ENCODE peak calls at places on chromosome 2, in four cellular contexts. One of them, this sample, is unnamed.

GRCh38 chr2:32894119-32894728 is 52.5 kb upstream of the LTBP1 start:
- DNase-seq in heart right ventricle: no peak
- DNase-seq in left lung: no peak
- DNase-seq in CD8-positive, alpha-beta T cell: no peak
- DNase-seq in this sample: no peak

GRCh38 chr2:111671426-111672150 is 212.4 kb downstream of the ANAPC1 start:
- DNase-seq in CD8-positive, alpha-beta T cell: no peak
- DNase-seq in heart right ventricle: peak
- DNase-seq in left lung: peak
- DNase-seq in this sample: peak

GRCh38 chr2:230908595-230909191 is 16.3 kb downstream of the GPR55 start:
- DNase-seq in CD8-positive, alpha-beta T cell: no peak
- DNase-seq in heart right ventricle: no peak
- DNase-seq in left lung: peak
- DNase-seq in this sample: peak

GRCh38 chr2:163252199-163252598 is 413.6 kb upstream of the KCNH7 start:
- DNase-seq in left lung: no peak
- DNase-seq in heart right ventricle: no peak
- DNase-seq in CD8-positive, alpha-beta T cell: no peak
- DNase-seq in this sample: no peak

GRCh38 chr2:74457549-74458131 is 598 bp upstream of the WBP1 start:
- DNase-seq in CD8-positive, alpha-beta T cell: peak
- DNase-seq in heart right ventricle: peak
- DNase-seq in left lung: peak
- DNase-seq in this sample: peak

GRCh38 chr2:85886585-85886984 is 2.2 kb downstream of the ST3GAL5 start:
- DNase-seq in left lung: peak
- DNase-seq in CD8-positive, alpha-beta T cell: peak
- DNase-seq in heart right ventricle: no peak
- DNase-seq in this sample: no peak

GRCh38 chr2:124482551-124482950 is 457.5 kb downstream of the CNTNAP5 start:
- DNase-seq in heart right ventricle: no peak
- DNase-seq in CD8-positive, alpha-beta T cell: no peak
- DNase-seq in left lung: no peak
- DNase-seq in this sample: peak

GRCh38 chr2:198347936-198348335 is 543.5 kb downstream of the PLCL1 start:
- DNase-seq in CD8-positive, alpha-beta T cell: no peak
- DNase-seq in left lung: no peak
- DNase-seq in heart right ventricle: no peak
- DNase-seq in this sample: no peak

GRCh38 chr2:41937464-41937861 is 110.4 kb upstream of the PKDCC start:
- DNase-seq in left lung: no peak
- DNase-seq in heart right ventricle: no peak
- DNase-seq in CD8-positive, alpha-beta T cell: no peak
- DNase-seq in this sample: peak

GRCh38 chr2:72973566-72974435 is 56.5 kb downstream of the EMX1 start:
- DNase-seq in left lung: no peak
- DNase-seq in CD8-positive, alpha-beta T cell: peak
- DNase-seq in heart right ventricle: no peak
- DNase-seq in this sample: peak

GRCh38 chr2:178419123-178419522 is 31.9 kb downstream of the PRKRA start:
- DNase-seq in heart right ventricle: no peak
- DNase-seq in left lung: no peak
- DNase-seq in CD8-positive, alpha-beta T cell: no peak
- DNase-seq in this sample: no peak

GRCh38 chr2:171228826-171229225 is 68.1 kb upstream of the TLK1 start:
- DNase-seq in left lung: no peak
- DNase-seq in CD8-positive, alpha-beta T cell: no peak
- DNase-seq in heart right ventricle: no peak
- DNase-seq in this sample: no peak

GRCh38 chr2:46635442-46635841 is 156.1 kb downstream of the TMEM247 start:
- DNase-seq in CD8-positive, alpha-beta T cell: no peak
- DNase-seq in heart right ventricle: no peak
- DNase-seq in left lung: no peak
- DNase-seq in this sample: no peak

GRCh38 chr2:73588177-73588576 is 54.0 kb downstream of the NAT8 start:
- DNase-seq in CD8-positive, alpha-beta T cell: no peak
- DNase-seq in left lung: no peak
- DNase-seq in heart right ventricle: no peak
- DNase-seq in this sample: peak

GRCh38 chr2:137192366-137193315 is 427.3 kb downstream of the THSD7B start:
- DNase-seq in heart right ventricle: no peak
- DNase-seq in left lung: peak
- DNase-seq in CD8-positive, alpha-beta T cell: no peak
- DNase-seq in this sample: no peak

GRCh38 chr2:44937688-44938240 is 3.7 kb upstream of the SIX3 start:
- DNase-seq in left lung: no peak
- DNase-seq in heart right ventricle: no peak
- DNase-seq in CD8-positive, alpha-beta T cell: no peak
- DNase-seq in this sample: peak

GRCh38 chr2:159381574-159381973 is 95.1 kb upstream of the WDSUB1 start:
- DNase-seq in left lung: no peak
- DNase-seq in CD8-positive, alpha-beta T cell: no peak
- DNase-seq in heart right ventricle: no peak
- DNase-seq in this sample: no peak

GRCh38 chr2:223613017-223613950 is 11.1 kb upstream of the SCG2 start:
- DNase-seq in heart right ventricle: peak
- DNase-seq in CD8-positive, alpha-beta T cell: no peak
- DNase-seq in left lung: peak
- DNase-seq in this sample: peak

GRCh38 chr2:102103992-102104871 is 38.3 kb upstream of the IL1R1 start:
- DNase-seq in heart right ventricle: peak
- DNase-seq in CD8-positive, alpha-beta T cell: peak
- DNase-seq in left lung: peak
- DNase-seq in this sample: no peak

GRCh38 chr2:128026422-128027277 is 1.2 kb downstream of the SAP130 start:
- DNase-seq in left lung: no peak
- DNase-seq in heart right ventricle: no peak
- DNase-seq in CD8-positive, alpha-beta T cell: no peak
- DNase-seq in this sample: no peak

GRCh38 chr2:144162652-144163051 is 357.3 kb downstream of the ZEB2 start:
- DNase-seq in CD8-positive, alpha-beta T cell: peak
- DNase-seq in left lung: no peak
- DNase-seq in heart right ventricle: no peak
- DNase-seq in this sample: peak

GRCh38 chr2:156189143-156189542 is 143.4 kb downstream of the NR4A2 start:
- DNase-seq in heart right ventricle: no peak
- DNase-seq in left lung: no peak
- DNase-seq in CD8-positive, alpha-beta T cell: no peak
- DNase-seq in this sample: no peak

GRCh38 chr2:3302751-3303582 is 74.7 kb downstream of the EIPR1 start:
- DNase-seq in CD8-positive, alpha-beta T cell: no peak
- DNase-seq in left lung: no peak
- DNase-seq in heart right ventricle: no peak
- DNase-seq in this sample: peak

GRCh38 chr2:234828382-234829073 is 123.3 kb upstream of the SH3BP4 start:
- DNase-seq in left lung: no peak
- DNase-seq in CD8-positive, alpha-beta T cell: no peak
- DNase-seq in heart right ventricle: no peak
- DNase-seq in this sample: no peak

DNA sequence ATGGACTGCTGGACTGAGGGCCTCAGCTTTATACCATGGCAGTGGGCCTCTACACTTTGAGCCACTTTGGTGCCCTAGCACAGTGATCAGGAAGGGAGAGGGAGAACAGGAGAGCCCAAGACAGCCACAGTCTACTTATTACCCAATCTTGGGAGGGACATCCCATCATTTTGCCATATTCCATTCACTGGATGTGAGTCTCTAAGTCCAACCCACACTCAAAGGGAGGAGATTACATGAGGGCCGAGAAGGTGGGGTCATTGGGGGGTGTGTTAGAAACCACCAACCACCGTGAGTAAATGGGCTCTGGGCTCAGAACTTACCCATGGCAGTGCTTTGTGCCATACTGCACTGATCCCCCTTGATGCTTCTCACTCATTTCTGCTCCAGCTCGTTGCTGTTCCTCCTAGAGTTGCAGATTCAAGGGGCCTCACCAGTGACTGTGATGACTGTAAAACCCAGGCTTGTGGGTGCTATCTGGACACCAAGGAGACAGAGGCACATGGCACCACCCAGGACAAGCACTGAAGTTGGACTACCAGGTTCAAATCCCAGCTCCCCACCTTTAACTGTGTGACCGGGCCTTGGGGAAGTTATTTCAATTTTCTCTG is 97.6 kb upstream of the RAB6C start:
- DNase-seq in heart right ventricle: no peak
- DNase-seq in left lung: no peak
- DNase-seq in CD8-positive, alpha-beta T cell: no peak
- DNase-seq in this sample: peak
- H3K4me3 ChIP-seq in heart right ventricle: no peak
- H3K4me3 ChIP-seq in left lung: no peak
- H3K4me3 ChIP-seq in CD8-positive, alpha-beta T cell: no peak
- H3K4me3 ChIP-seq in this sample: no peak

GRCh38 chr2:218711550-218711929 is 905 bp downstream of the TTLL4 start:
- DNase-seq in CD8-positive, alpha-beta T cell: no peak
- DNase-seq in heart right ventricle: no peak
- DNase-seq in left lung: no peak
- DNase-seq in this sample: no peak

GRCh38 chr2:218708086-218708485 is 2.5 kb upstream of the TTLL4 start:
- DNase-seq in heart right ventricle: no peak
- DNase-seq in left lung: no peak
- DNase-seq in CD8-positive, alpha-beta T cell: no peak
- DNase-seq in this sample: no peak

GRCh38 chr2:218709906-218710305 is 729 bp upstream of the TTLL4 start:
- DNase-seq in heart right ventricle: no peak
- DNase-seq in CD8-positive, alpha-beta T cell: no peak
- DNase-seq in left lung: no peak
- DNase-seq in this sample: no peak

GRCh38 chr2:218710687-218711549 is at the start of gene TTLL4:
- DNase-seq in CD8-positive, alpha-beta T cell: peak
- DNase-seq in heart right ventricle: peak
- DNase-seq in left lung: peak
- DNase-seq in this sample: peak

GRCh38 chr2:218710334-218710686 is 325 bp upstream of the TTLL4 start:
- DNase-seq in left lung: no peak
- DNase-seq in CD8-positive, alpha-beta T cell: no peak
- DNase-seq in heart right ventricle: no peak
- DNase-seq in this sample: no peak
- H3K4me3 ChIP-seq in left lung: peak
- H3K4me3 ChIP-seq in CD8-positive, alpha-beta T cell: peak
- H3K4me3 ChIP-seq in heart right ventricle: peak
- H3K4me3 ChIP-seq in this sample: peak

GRCh38 chr2:63539416-63540162 is 48.7 kb downstream of the WDPCP start:
- DNase-seq in left lung: no peak
- DNase-seq in heart right ventricle: no peak
- DNase-seq in CD8-positive, alpha-beta T cell: no peak
- DNase-seq in this sample: no peak

GRCh38 chr2:63538409-63538808 is 49.9 kb downstream of the WDPCP start:
- DNase-seq in left lung: no peak
- DNase-seq in heart right ventricle: no peak
- DNase-seq in CD8-positive, alpha-beta T cell: no peak
- DNase-seq in this sample: no peak

GRCh38 chr2:63537306-63537705 is 51.0 kb downstream of the WDPCP start:
- DNase-seq in heart right ventricle: no peak
- DNase-seq in left lung: no peak
- DNase-seq in CD8-positive, alpha-beta T cell: no peak
- DNase-seq in this sample: no peak
- H3K4me3 ChIP-seq in heart right ventricle: no peak
- H3K4me3 ChIP-seq in left lung: no peak
- H3K4me3 ChIP-seq in CD8-positive, alpha-beta T cell: no peak
- H3K4me3 ChIP-seq in this sample: no peak

GRCh38 chr2:122033796-122034195 is 278.3 kb downstream of the TSN start:
- DNase-seq in left lung: no peak
- DNase-seq in CD8-positive, alpha-beta T cell: no peak
- DNase-seq in heart right ventricle: no peak
- DNase-seq in this sample: no peak

GRCh38 chr2:122029945-122030344 is 274.5 kb downstream of the TSN start:
- DNase-seq in CD8-positive, alpha-beta T cell: no peak
- DNase-seq in left lung: no peak
- DNase-seq in heart right ventricle: no peak
- DNase-seq in this sample: no peak

GRCh38 chr2:122029456-122029855 is 274.0 kb downstream of the TSN start:
- DNase-seq in left lung: no peak
- DNase-seq in heart right ventricle: no peak
- DNase-seq in CD8-positive, alpha-beta T cell: no peak
- DNase-seq in this sample: no peak

GRCh38 chr2:122032264-122032645 is 276.8 kb downstream of the TSN start:
- DNase-seq in CD8-positive, alpha-beta T cell: no peak
- DNase-seq in heart right ventricle: no peak
- DNase-seq in left lung: no peak
- DNase-seq in this sample: no peak

DNA sequence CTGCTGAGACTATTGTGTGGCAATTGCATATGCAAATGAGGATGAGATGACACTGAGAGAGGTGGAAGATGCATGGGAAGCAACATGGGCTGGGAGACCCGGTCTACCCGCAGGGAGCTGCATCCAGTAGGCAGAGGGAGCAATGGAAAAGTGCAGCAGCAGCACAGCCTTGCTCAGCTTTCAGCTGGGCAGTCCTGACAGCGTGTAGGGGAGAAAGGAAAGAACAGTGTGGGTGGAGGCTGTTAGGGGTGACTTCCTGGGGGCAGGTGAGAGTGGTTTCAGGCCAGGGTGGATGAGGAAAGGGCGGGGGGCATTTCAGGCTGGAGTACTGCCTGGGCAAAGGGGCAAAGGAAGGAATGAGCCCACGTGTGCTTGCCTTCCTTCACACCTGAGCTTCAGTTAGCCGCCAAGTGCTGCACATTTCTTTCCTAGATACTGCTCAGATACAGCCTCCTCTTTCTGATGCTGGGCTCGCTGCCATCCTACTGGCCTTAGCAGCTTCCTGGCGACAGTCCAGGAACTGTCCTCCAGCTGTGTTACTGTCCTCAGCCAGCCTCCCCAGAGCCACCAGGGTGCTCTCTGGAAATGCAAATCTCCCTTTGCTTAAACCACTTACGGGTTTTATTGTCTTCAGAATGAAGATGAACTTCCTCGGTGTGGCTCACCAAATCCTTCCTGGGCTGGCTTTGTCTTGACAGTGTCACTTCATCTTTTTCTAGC is 276.3 kb downstream of the TSN start:
- DNase-seq in CD8-positive, alpha-beta T cell: no peak
- DNase-seq in heart right ventricle: peak
- DNase-seq in left lung: no peak
- DNase-seq in this sample: no peak
- H3K4me3 ChIP-seq in CD8-positive, alpha-beta T cell: no peak
- H3K4me3 ChIP-seq in heart right ventricle: no peak
- H3K4me3 ChIP-seq in left lung: no peak
- H3K4me3 ChIP-seq in this sample: no peak

DNA sequence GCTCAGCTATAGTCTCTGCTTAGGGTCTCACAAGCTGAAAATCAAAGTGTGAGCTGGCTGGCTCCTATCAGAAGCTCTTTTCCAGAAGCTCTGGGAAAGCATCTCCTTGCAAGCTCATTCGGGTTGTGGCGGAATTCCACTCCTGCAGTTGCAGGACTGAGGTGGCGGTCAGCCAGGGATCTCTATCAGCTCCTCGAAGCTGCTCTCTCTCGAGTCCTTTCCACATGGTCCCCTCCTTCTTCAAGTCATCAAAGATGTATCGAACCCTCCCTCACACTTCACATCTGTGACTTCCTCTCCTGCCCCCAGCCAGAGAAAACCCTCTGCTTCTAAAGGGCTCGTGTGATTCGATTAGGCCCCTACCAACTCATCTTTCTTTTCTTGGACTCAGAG is 141.7 kb downstream of the ZFP36L2 start:
- DNase-seq in heart right ventricle: peak
- DNase-seq in left lung: no peak
- DNase-seq in CD8-positive, alpha-beta T cell: no peak
- DNase-seq in this sample: no peak
- H3K4me3 ChIP-seq in heart right ventricle: no peak
- H3K4me3 ChIP-seq in left lung: no peak
- H3K4me3 ChIP-seq in CD8-positive, alpha-beta T cell: no peak
- H3K4me3 ChIP-seq in this sample: no peak

GRCh38 chr2:61180686-61181085 is 18.7 kb downstream of the C2orf74 start:
- DNase-seq in heart right ventricle: no peak
- DNase-seq in left lung: no peak
- DNase-seq in CD8-positive, alpha-beta T cell: no peak
- DNase-seq in this sample: no peak
- H3K4me3 ChIP-seq in heart right ventricle: no peak
- H3K4me3 ChIP-seq in left lung: no peak
- H3K4me3 ChIP-seq in CD8-positive, alpha-beta T cell: no peak
- H3K4me3 ChIP-seq in this sample: no peak